ENCODE peak calls at places on chromosomes 12 and 14, in eight cellular contexts. S, L, Z, Q, M, I, D and C are unnamed samples.

GRCh38 chr14:104150201-104151027 is 12.0 kb downstream of the KIF26A start:
- DNase-seq in S (no peak), L (no peak), Z (no peak), Q (no peak), M (no peak), I (no peak), D (no peak), C (peak; percentile 76)

GRCh38 chr12:116400671-116401357 is 123.3 kb upstream of the MED13L start:
- DNase-seq in S (no peak), L (no peak), Z (no peak), Q (no peak), M (no peak), I (no peak), D (no peak), C (no peak)

GRCh38 chr12:79776111-79776510 is 85.3 kb upstream of the PAWR start:
- DNase-seq in S (no peak), L (no peak), Z (no peak), Q (no peak), M (no peak), I (no peak), D (no peak), C (no peak)

GRCh38 chr12:55416961-55417360 is 9.1 kb upstream of the OR6C76 start:
- DNase-seq in S (no peak), L (no peak), Z (no peak), Q (no peak), M (no peak), I (no peak), D (no peak), C (no peak)

GRCh38 chr12:116236148-116236731 is 41.3 kb downstream of the MED13L start:
- DNase-seq in S (peak; percentile 76), L (no peak), Z (no peak), Q (no peak), M (peak; percentile 39), I (peak; percentile 70), D (peak; percentile 33), C (no peak)

GRCh38 chr12:45050751-45051489 is at the start of gene DBX2:
- DNase-seq in S (no peak), L (no peak), Z (no peak), Q (no peak), M (no peak), I (no peak), D (no peak), C (no peak)

GRCh38 chr14:93857081-93857480 is 68.8 kb upstream of the PRIMA1 start:
- DNase-seq in S (no peak), L (no peak), Z (no peak), Q (no peak), M (no peak), I (no peak), D (no peak), C (no peak)

GRCh38 chr12:113639474-113639873 is 167.8 kb upstream of the LHX5 start:
- DNase-seq in S (no peak), L (no peak), Z (no peak), Q (peak; percentile 42), M (no peak), I (no peak), D (no peak), C (no peak)

GRCh38 chr12:46267618-46268348 is 1.1 kb downstream of the SLC38A1 start:
- DNase-seq in S (peak; percentile 52), L (no peak), Z (no peak), Q (peak; percentile 88), M (no peak), I (peak; percentile 8), D (no peak), C (no peak)

GRCh38 chr14:86712727-86713126 is 1182.8 kb downstream of the FLRT2 start:
- DNase-seq in S (no peak), L (no peak), Z (no peak), Q (no peak), M (no peak), I (no peak), D (no peak), C (no peak)

GRCh38 chr14:67359319-67359774 is 257 bp downstream of the ATP6V1D start:
- DNase-seq in S (no peak), L (peak; percentile 68), Z (no peak), Q (no peak), M (no peak), I (no peak), D (peak; percentile 21), C (peak; percentile 15)

GRCh38 chr12:124849382-124849781 is 14.3 kb downstream of the SCARB1 start:
- DNase-seq in S (no peak), L (no peak), Z (no peak), Q (no peak), M (no peak), I (no peak), D (no peak), C (no peak)

GRCh38 chr12:122855985-122856831 is 21.0 kb downstream of the HIP1R start:
- DNase-seq in S (no peak), L (no peak), Z (no peak), Q (no peak), M (no peak), I (no peak), D (no peak), C (no peak)

GRCh38 chr14:56874375-56874774 is 64.1 kb upstream of the OTX2 start:
- DNase-seq in S (peak; percentile 36), L (no peak), Z (no peak), Q (no peak), M (no peak), I (no peak), D (peak; percentile 7), C (no peak)

GRCh38 chr14:43539210-43539609 is 967.9 kb downstream of the FSCB start:
- DNase-seq in S (no peak), L (no peak), Z (no peak), Q (no peak), M (no peak), I (peak; percentile 29), D (no peak), C (no peak)

GRCh38 chr12:114684098-114684869 is at the start of gene TBX3:
- DNase-seq in S (peak; percentile 89), L (peak; percentile 97), Z (peak; percentile 98), Q (peak; percentile 99), M (peak; percentile 98), I (peak; percentile 90), D (peak; percentile 97), C (peak; percentile 71)
- TF ChIP-seq POLR2A in S (peak; percentile 48), L (peak; percentile 69), Z (no peak), Q (peak; percentile 52), M (peak; percentile 92), I (peak; percentile 83), D (peak; percentile 91), C (peak; percentile 54)

GRCh38 chr12:50218386-50218785 is 51.2 kb upstream of the CERS5 start:
- DNase-seq in S (no peak), L (no peak), Z (no peak), Q (no peak), M (no peak), I (no peak), D (no peak), C (peak; percentile 45)

GRCh38 chr12:50219544-50219943 is 52.4 kb upstream of the CERS5 start:
- DNase-seq in S (no peak), L (no peak), Z (no peak), Q (no peak), M (no peak), I (no peak), D (no peak), C (no peak)

GRCh38 chr12:50221228-50222008 is 54.2 kb upstream of the CERS5 start:
- DNase-seq in S (peak; percentile 60), L (no peak), Z (no peak), Q (no peak), M (peak; percentile 42), I (peak; percentile 40), D (no peak), C (no peak)

GRCh38 chr12:50222275-50222783 is 55.2 kb upstream of the CERS5 start:
- DNase-seq in S (peak; percentile 84), L (peak; percentile 90), Z (peak; percentile 82), Q (peak; percentile 89), M (peak; percentile 78), I (peak; percentile 65), D (no peak), C (no peak)

GRCh38 chr12:50220357-50221061 is 53.3 kb upstream of the CERS5 start:
- DNase-seq in S (peak; percentile 54), L (no peak), Z (no peak), Q (no peak), M (no peak), I (peak; percentile 35), D (no peak), C (no peak)
- TF ChIP-seq POLR2A in S (no peak), L (no peak), Z (no peak), Q (no peak), M (no peak), I (no peak), D (no peak), C (no peak)

GRCh38 chr12:92142251-92142896 is 3.3 kb downstream of the BTG1 start:
- DNase-seq in S (no peak), L (no peak), Z (no peak), Q (no peak), M (no peak), I (no peak), D (no peak), C (no peak)
- TF ChIP-seq POLR2A in S (no peak), L (no peak), Z (no peak), Q (no peak), M (no peak), I (no peak), D (no peak), C (no peak)

DNA sequence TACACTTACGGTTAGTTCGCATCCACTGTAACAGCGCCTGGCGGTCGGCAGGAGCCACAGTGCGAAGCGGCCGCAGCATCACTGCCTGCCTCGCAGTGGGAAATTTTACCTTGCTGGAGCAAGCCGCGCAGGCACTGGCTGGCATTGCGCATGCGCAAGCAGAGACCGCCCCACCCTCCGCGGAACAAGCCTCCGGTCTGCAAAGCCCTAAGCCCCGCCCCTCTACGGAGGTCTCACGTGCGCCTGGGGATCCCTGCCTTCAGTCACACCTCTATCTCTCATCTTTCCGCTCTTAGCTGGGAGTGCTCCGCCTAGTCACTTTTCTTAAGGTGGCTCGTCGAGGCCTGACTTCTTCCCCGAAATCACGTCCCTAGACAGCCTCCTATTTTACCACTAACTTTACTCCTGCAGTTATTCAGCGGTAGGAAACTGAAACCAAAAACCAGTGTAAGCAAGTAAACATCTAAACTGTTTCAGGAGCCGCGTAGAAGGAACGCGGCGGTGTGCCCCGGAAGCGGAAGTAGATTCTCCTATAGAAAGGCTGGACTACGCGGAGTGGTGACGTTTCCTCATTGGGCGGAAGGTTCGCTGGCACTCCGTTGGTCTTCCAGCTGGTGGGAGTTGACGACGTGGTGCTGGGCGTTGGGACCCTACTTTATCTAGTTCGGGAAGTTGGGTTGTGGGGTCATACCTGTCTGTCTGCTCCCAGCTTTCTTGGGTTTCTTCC is at the start of gene SRP54:
- DNase-seq in S (peak; percentile 97), L (peak; percentile 100), Z (peak; percentile 99), Q (peak; percentile 100), M (peak; percentile 99), I (peak; percentile 95), D (peak; percentile 90), C (peak; percentile 86)
- TF ChIP-seq POLR2A in S (peak; percentile 86), L (peak; percentile 85), Z (peak; percentile 63), Q (peak; percentile 26), M (peak; percentile 94), I (peak; percentile 91), D (peak; percentile 98), C (peak; percentile 90)

DNA sequence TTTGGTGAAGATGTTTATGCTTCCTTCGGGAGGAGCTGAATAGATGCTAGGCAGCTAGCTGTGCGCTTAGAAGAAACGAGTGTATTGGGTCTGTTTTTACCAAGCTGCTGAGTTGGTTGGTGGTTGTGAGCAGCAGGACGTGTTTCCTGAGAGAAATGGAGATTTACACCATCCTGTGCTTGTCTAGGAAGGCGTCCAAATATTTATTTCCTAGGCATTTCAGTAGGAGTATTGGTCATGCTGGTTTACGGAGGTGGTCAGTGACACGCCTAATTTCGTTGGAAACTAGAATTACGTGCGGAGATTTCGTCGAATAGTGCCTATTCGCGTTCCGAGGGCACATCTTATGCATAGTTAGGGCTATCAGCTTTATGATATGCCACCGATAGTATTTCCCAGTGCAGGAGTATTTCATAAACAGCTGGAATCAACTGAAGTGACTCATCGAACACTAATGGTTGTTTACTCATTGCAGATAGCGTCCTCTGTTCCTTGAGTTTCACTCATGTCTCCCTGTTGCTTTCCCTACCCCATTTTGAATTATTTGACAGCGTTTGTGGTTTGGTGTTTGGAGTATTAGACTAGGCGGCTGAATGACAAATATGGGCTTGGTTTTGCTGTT is 778 bp downstream of the TBC1D15 start:
- DNase-seq in S (peak; percentile 57), L (no peak), Z (no peak), Q (no peak), M (no peak), I (peak; percentile 11), D (peak; percentile 49), C (no peak)
- TF ChIP-seq POLR2A in S (no peak), L (no peak), Z (no peak), Q (no peak), M (no peak), I (no peak), D (no peak), C (no peak)